ENCODE peak calls at places on chromosomes 13 and 19, in nine cellular contexts. A is endothelial cell, V is Panc1, J is fibroblast of the aortic adventitia, Z is right atrium auricular region, X is bronchial epithelial cell, R is psoas muscle, D is fibroblast of lung, W is dorsolateral prefrontal cortex. Q is an unnamed sample.

GRCh38 chr19:54209748-54210494 is 9.3 kb downstream of the RPS9 start:
- DNase-seq in J (peak), R (peak), W (peak), A (no peak), X (peak), D (peak), Z (peak), V (peak), Q (peak)

GRCh38 chr19:38191747-38192146 is 32.3 kb downstream of the DPF1 start:
- DNase-seq in V (no peak), W (no peak), R (no peak), X (no peak), A (no peak), Z (no peak), D (no peak), J (no peak), Q (no peak)

GRCh38 chr13:92564942-92565341 is 661.7 kb upstream of the GPC6 start:
- DNase-seq in V (no peak), J (no peak), X (no peak), A (no peak), R (no peak), D (no peak), W (no peak), Z (no peak), Q (no peak)

GRCh38 chr19:22545751-22546150 is 88.4 kb upstream of the ZNF492 start:
- DNase-seq in Z (peak), V (no peak), A (peak), W (no peak), D (no peak), J (no peak), R (no peak), X (peak), Q (no peak)

GRCh38 chr19:15672580-15673175 is at the start of gene CYP4F12:
- DNase-seq in D (peak), X (peak), J (peak), W (no peak), R (peak), Z (peak), A (no peak), V (no peak), Q (peak)

GRCh38 chr19:45972944-45973525 is 630 bp downstream of the NOVA2 start:
- DNase-seq in J (no peak), V (no peak), X (no peak), R (no peak), A (no peak), D (no peak), Z (no peak), W (no peak), Q (no peak)

GRCh38 chr19:23698711-23699520 is 11.9 kb upstream of the ZNF675 start:
- DNase-seq in W (no peak), R (no peak), D (no peak), X (peak), V (no peak), J (no peak), Z (no peak), A (no peak), Q (peak)

GRCh38 chr13:91375119-91375729 is 23.2 kb upstream of the GPC5 start:
- DNase-seq in R (no peak), J (peak), A (no peak), Z (no peak), D (peak), W (no peak), V (peak), X (no peak), Q (no peak)

GRCh38 chr13:114019367-114019766 is 45.5 kb upstream of the C13orf46 start:
- DNase-seq in R (peak), A (peak), W (no peak), V (no peak), Z (no peak), D (no peak), J (no peak), X (no peak), Q (no peak)

GRCh38 chr13:105936816-105937215 is 598.6 kb downstream of the EFNB2 start:
- DNase-seq in A (no peak), X (no peak), R (no peak), D (no peak), J (no peak), W (no peak), V (no peak), Z (no peak), Q (no peak)

GRCh38 chr19:19111967-19112580 is 26.2 kb downstream of the TMEM161A start:
- DNase-seq in W (no peak), X (no peak), V (no peak), J (no peak), D (no peak), R (no peak), Z (no peak), A (no peak), Q (no peak)

GRCh38 chr19:19109601-19110000 is 28.7 kb downstream of the TMEM161A start:
- DNase-seq in X (no peak), R (no peak), A (no peak), V (no peak), J (peak), W (no peak), D (peak), Z (no peak), Q (no peak)

GRCh38 chr19:19113040-19113541 is 25.2 kb downstream of the TMEM161A start:
- DNase-seq in J (peak), W (no peak), A (no peak), D (peak), Z (no peak), R (no peak), X (no peak), V (no peak), Q (no peak)

GRCh38 chr19:19111138-19111835 is 27.0 kb downstream of the TMEM161A start:
- DNase-seq in D (no peak), W (no peak), R (no peak), A (no peak), Z (no peak), X (no peak), J (no peak), V (no peak), Q (no peak)

GRCh38 chr19:19110410-19111137 is 27.7 kb downstream of the TMEM161A start:
- DNase-seq in W (no peak), X (no peak), R (no peak), Z (no peak), A (peak), V (no peak), J (no peak), D (no peak), Q (no peak)
- TF ChIP-seq CTCF in W (no peak), X (peak), R (peak), Z (peak), A (no peak), V (no peak), J (no peak), D (no peak), Q (no peak)

GRCh38 chr19:4817467-4818277 is 13.8 kb downstream of the TICAM1 start:
- DNase-seq in D (no peak), J (no peak), V (no peak), W (no peak), Z (no peak), X (no peak), A (no peak), R (no peak), Q (no peak)

GRCh38 chr19:4829001-4829712 is 2.4 kb downstream of the TICAM1 start:
- DNase-seq in R (no peak), A (no peak), J (no peak), W (no peak), X (no peak), Z (no peak), D (no peak), V (no peak), Q (no peak)

GRCh38 chr19:4821265-4821664 is 10.2 kb downstream of the TICAM1 start:
- DNase-seq in V (no peak), W (no peak), J (no peak), Z (no peak), A (no peak), D (no peak), R (no peak), X (no peak), Q (no peak)

DNA sequence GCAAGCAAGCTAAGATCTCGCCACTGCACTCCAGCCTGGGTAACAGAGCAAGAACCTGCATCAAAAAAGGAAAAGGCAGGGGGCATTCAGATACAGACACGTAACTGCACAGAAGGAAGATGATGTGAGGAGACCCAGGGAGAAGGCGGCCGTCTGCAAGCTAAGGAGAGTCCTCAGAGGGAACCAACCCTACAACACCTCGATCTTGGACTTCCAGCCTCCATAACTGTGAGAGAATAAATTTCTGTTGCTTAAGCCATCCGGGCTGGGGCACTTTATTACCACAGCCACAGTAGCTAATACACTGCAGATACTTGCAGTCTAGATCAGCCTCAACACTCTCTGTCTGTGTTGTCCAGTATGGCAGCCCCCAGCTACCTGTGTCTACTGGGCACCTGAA is 7.9 kb downstream of the TICAM1 start:
- DNase-seq in D (no peak), J (no peak), Z (no peak), R (no peak), X (no peak), A (no peak), W (no peak), V (no peak), Q (no peak)
- TF ChIP-seq CTCF in D (no peak), J (no peak), Z (no peak), R (no peak), X (no peak), A (no peak), W (no peak), V (no peak), Q (no peak)

DNA sequence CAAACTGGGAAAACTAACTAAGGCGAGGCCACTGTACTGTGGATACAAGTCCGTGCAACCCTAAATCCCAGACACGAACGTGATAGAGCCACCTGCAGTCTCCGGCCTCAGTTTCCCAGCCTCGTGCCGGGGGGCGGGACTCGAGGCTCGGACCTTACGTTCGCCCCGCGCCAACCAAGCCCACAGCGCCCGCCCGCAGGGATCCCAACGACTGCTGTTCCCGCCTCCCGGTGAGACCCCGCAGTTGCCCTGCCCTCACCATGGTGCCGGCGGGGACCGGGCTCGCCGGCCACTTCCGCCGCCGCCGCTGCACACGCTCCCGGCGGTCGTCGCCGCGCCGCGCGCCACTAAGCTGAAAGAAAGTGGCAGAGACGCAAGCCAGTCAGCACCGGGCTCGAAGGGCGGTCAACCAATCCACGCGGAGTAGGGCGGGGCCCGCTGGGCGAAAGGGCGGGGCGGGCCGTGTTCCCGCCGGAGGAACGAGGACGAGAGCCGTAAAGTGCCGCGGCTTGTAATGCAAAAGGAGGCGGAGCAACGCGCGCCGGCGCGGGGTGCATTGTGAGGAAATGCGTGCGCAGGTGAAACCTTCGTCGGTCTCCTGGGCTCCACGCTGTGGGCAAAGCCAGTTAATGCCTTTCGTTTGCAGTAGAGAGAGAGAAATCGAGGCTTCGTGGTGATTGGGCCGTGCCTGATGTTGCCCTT is at the start of gene LSM4:
- DNase-seq in D (peak), J (peak), W (peak), X (peak), A (peak), V (peak), R (peak), Z (peak), Q (peak)
- TF ChIP-seq CTCF in D (no peak), J (peak), W (no peak), X (peak), A (no peak), V (no peak), R (peak), Z (no peak), Q (peak)

GRCh38 chr19:27774337-27774736 is 1438.6 kb downstream of the UQCRFS1 start:
- DNase-seq in V (no peak), J (no peak), R (no peak), X (no peak), Z (peak), A (no peak), D (no peak), W (no peak), Q (no peak)

GRCh38 chr19:27776524-27776923 is 1436.4 kb downstream of the UQCRFS1 start:
- DNase-seq in X (no peak), V (no peak), R (no peak), W (no peak), J (no peak), D (no peak), Z (no peak), A (no peak), Q (no peak)

GRCh38 chr19:27776020-27776419 is 1436.9 kb downstream of the UQCRFS1 start:
- DNase-seq in R (no peak), J (peak), A (no peak), V (no peak), W (no peak), D (peak), X (peak), Z (peak), Q (no peak)

GRCh38 chr19:27774827-27775226 is 1438.1 kb downstream of the UQCRFS1 start:
- DNase-seq in R (no peak), V (no peak), W (no peak), A (no peak), J (no peak), Z (peak), X (no peak), D (no peak), Q (no peak)

DNA sequence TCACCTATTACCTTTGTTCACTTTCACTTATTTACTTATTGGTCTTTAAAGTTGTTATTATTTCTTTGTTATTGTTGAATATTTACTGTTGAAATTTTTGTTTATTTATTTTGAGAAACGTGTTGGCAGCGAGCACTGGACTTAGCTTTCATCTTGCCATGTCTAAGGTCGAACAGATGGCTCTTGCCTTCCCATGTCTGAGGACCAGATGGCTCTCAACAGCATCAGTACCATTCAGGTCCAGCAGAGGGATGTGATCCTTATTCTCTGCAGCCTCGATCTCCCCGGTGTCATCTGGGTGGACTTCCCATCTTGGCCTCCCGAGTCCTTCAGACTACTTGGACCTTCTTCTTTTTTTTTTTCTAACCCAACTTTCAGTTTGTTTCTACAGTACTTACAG is 1437.6 kb downstream of the UQCRFS1 start:
- DNase-seq in Z (peak), X (no peak), J (no peak), V (no peak), A (no peak), R (no peak), D (no peak), W (no peak), Q (no peak)
- TF ChIP-seq CTCF in Z (no peak), X (no peak), J (peak), V (no peak), A (no peak), R (no peak), D (no peak), W (no peak), Q (no peak)

GRCh38 chr13:46613409-46614049 is 60.6 kb downstream of the LRCH1 start:
- DNase-seq in Z (no peak), R (no peak), V (no peak), J (no peak), D (peak), W (no peak), A (no peak), X (no peak), Q (no peak)

GRCh38 chr13:46615888-46616531 is 63.0 kb downstream of the LRCH1 start:
- DNase-seq in W (no peak), J (peak), D (peak), X (no peak), V (no peak), R (no peak), Z (no peak), A (no peak), Q (no peak)

GRCh38 chr13:46612258-46612657 is 59.3 kb downstream of the LRCH1 start:
- DNase-seq in R (no peak), A (no peak), Z (no peak), J (no peak), W (no peak), X (no peak), V (no peak), D (no peak), Q (no peak)

GRCh38 chr13:46617382-46617781 is 64.4 kb downstream of the LRCH1 start:
- DNase-seq in Z (no peak), J (peak), V (no peak), X (no peak), R (no peak), W (no peak), A (no peak), D (peak), Q (no peak)

GRCh38 chr13:46614582-46614981 is 61.6 kb downstream of the LRCH1 start:
- DNase-seq in D (peak), J (peak), X (peak), R (no peak), W (no peak), A (no peak), V (no peak), Z (no peak), Q (no peak)
- TF ChIP-seq CTCF in D (no peak), J (peak), X (no peak), R (no peak), W (no peak), A (no peak), V (no peak), Z (no peak), Q (no peak)